ENCODE peak calls at places on chromosomes 6 and 20, in six cellular contexts. One of them, this sample, is unnamed.

GRCh38 chr6:143449731-143450452 is 603 bp downstream of the ADAT2 start:
- DNase-seq in mesendoderm: peak
- DNase-seq in H9: peak
- DNase-seq in IMR-90: peak
- DNase-seq in neuronal stem cell: peak
- DNase-seq in H1: peak
- DNase-seq in this sample: peak

GRCh38 chr20:34083137-34083536 is 28.9 kb downstream of the EIF2S2 start:
- DNase-seq in mesendoderm: no peak
- DNase-seq in H9: no peak
- DNase-seq in IMR-90: peak
- DNase-seq in neuronal stem cell: no peak
- DNase-seq in H1: no peak
- DNase-seq in this sample: peak

GRCh38 chr20:1326031-1326930 is 2.7 kb downstream of the SDCBP2 start:
- DNase-seq in mesendoderm: no peak
- DNase-seq in H9: peak
- DNase-seq in IMR-90: peak
- DNase-seq in neuronal stem cell: no peak
- DNase-seq in H1: no peak
- DNase-seq in this sample: peak

GRCh38 chr6:4849214-4849613 is 73.0 kb downstream of the CDYL start:
- DNase-seq in mesendoderm: no peak
- DNase-seq in H9: no peak
- DNase-seq in IMR-90: peak
- DNase-seq in neuronal stem cell: no peak
- DNase-seq in H1: no peak
- DNase-seq in this sample: no peak

GRCh38 chr6:15129872-15130271 is 116.0 kb upstream of the JARID2 start:
- DNase-seq in mesendoderm: no peak
- DNase-seq in H9: no peak
- DNase-seq in IMR-90: no peak
- DNase-seq in neuronal stem cell: no peak
- DNase-seq in H1: no peak
- DNase-seq in this sample: no peak

GRCh38 chr6:27575594-27576361 is 102.9 kb upstream of the ZNF184 start:
- DNase-seq in mesendoderm: peak
- DNase-seq in H9: no peak
- DNase-seq in IMR-90: no peak
- DNase-seq in neuronal stem cell: no peak
- DNase-seq in H1: no peak
- DNase-seq in this sample: no peak

GRCh38 chr20:23225407-23226060 is 125.1 kb upstream of the NXT1 start:
- DNase-seq in mesendoderm: peak
- DNase-seq in H9: no peak
- DNase-seq in IMR-90: peak
- DNase-seq in neuronal stem cell: no peak
- DNase-seq in H1: no peak
- DNase-seq in this sample: peak

GRCh38 chr20:23528867-23529431 is 38.0 kb downstream of the CST8 start:
- DNase-seq in mesendoderm: no peak
- DNase-seq in H9: peak
- DNase-seq in IMR-90: no peak
- DNase-seq in neuronal stem cell: no peak
- DNase-seq in H1: no peak
- DNase-seq in this sample: no peak

GRCh38 chr6:117165921-117166499 is 99.3 kb upstream of the VGLL2 start:
- DNase-seq in mesendoderm: peak
- DNase-seq in H9: no peak
- DNase-seq in IMR-90: no peak
- DNase-seq in neuronal stem cell: no peak
- DNase-seq in H1: no peak
- DNase-seq in this sample: peak

GRCh38 chr6:137095651-137096238 is 51.0 kb upstream of the IL20RA start:
- DNase-seq in mesendoderm: no peak
- DNase-seq in H9: no peak
- DNase-seq in IMR-90: no peak
- DNase-seq in neuronal stem cell: no peak
- DNase-seq in H1: no peak
- DNase-seq in this sample: no peak

GRCh38 chr6:13250703-13251102 is 77.6 kb downstream of the TBC1D7 start:
- DNase-seq in mesendoderm: no peak
- DNase-seq in H9: no peak
- DNase-seq in IMR-90: no peak
- DNase-seq in neuronal stem cell: no peak
- DNase-seq in H1: no peak
- DNase-seq in this sample: peak

GRCh38 chr20:51338692-51339440 is 203.7 kb downstream of the NFATC2 start:
- DNase-seq in mesendoderm: no peak
- DNase-seq in H9: no peak
- DNase-seq in IMR-90: peak
- DNase-seq in neuronal stem cell: no peak
- DNase-seq in H1: no peak
- DNase-seq in this sample: peak

GRCh38 chr6:11204987-11205386 is 27.5 kb downstream of the NEDD9 start:
- DNase-seq in mesendoderm: no peak
- DNase-seq in H9: no peak
- DNase-seq in IMR-90: no peak
- DNase-seq in neuronal stem cell: no peak
- DNase-seq in H1: no peak
- DNase-seq in this sample: no peak
- H4K8ac ChIP-seq in mesendoderm: no peak
- H4K8ac ChIP-seq in H9: no peak
- H4K8ac ChIP-seq in IMR-90: no peak
- H4K8ac ChIP-seq in neuronal stem cell: no peak
- H4K8ac ChIP-seq in H1: no peak
- H4K8ac ChIP-seq in this sample: peak

GRCh38 chr20:57772349-57772964 is 62.6 kb upstream of the PMEPA1 start:
- DNase-seq in mesendoderm: peak
- DNase-seq in H9: peak
- DNase-seq in IMR-90: peak
- DNase-seq in neuronal stem cell: no peak
- DNase-seq in H1: no peak
- DNase-seq in this sample: no peak
- H2BK5ac ChIP-seq in mesendoderm: no peak
- H2BK5ac ChIP-seq in H9: no peak
- H2BK5ac ChIP-seq in IMR-90: no peak
- H2BK5ac ChIP-seq in neuronal stem cell: no peak
- H2BK5ac ChIP-seq in H1: no peak
- H2BK5ac ChIP-seq in this sample: no peak

GRCh38 chr20:63238491-63239126 is 2.9 kb downstream of the BIRC7 start:
- DNase-seq in mesendoderm: no peak
- DNase-seq in H9: no peak
- DNase-seq in IMR-90: no peak
- DNase-seq in neuronal stem cell: no peak
- DNase-seq in H1: no peak
- DNase-seq in this sample: no peak

GRCh38 chr20:63242736-63243135 is 7.0 kb downstream of the BIRC7 start:
- DNase-seq in mesendoderm: no peak
- DNase-seq in H9: no peak
- DNase-seq in IMR-90: no peak
- DNase-seq in neuronal stem cell: no peak
- DNase-seq in H1: no peak
- DNase-seq in this sample: no peak

GRCh38 chr20:63241272-63241671 is 5.6 kb downstream of the BIRC7 start:
- DNase-seq in mesendoderm: no peak
- DNase-seq in H9: no peak
- DNase-seq in IMR-90: no peak
- DNase-seq in neuronal stem cell: no peak
- DNase-seq in H1: no peak
- DNase-seq in this sample: no peak

GRCh38 chr20:63239431-63239830 is 3.7 kb downstream of the BIRC7 start:
- DNase-seq in mesendoderm: no peak
- DNase-seq in H9: no peak
- DNase-seq in IMR-90: no peak
- DNase-seq in neuronal stem cell: no peak
- DNase-seq in H1: no peak
- DNase-seq in this sample: no peak

GRCh38 chr20:63240004-63240403 is 4.3 kb downstream of the BIRC7 start:
- DNase-seq in mesendoderm: no peak
- DNase-seq in H9: no peak
- DNase-seq in IMR-90: no peak
- DNase-seq in neuronal stem cell: no peak
- DNase-seq in H1: no peak
- DNase-seq in this sample: no peak
- H2AK5ac ChIP-seq in mesendoderm: no peak
- H2AK5ac ChIP-seq in H9: no peak
- H2AK5ac ChIP-seq in IMR-90: no peak
- H2AK5ac ChIP-seq in neuronal stem cell: peak
- H2AK5ac ChIP-seq in H1: no peak
- H2AK5ac ChIP-seq in this sample: no peak

GRCh38 chr6:86723131-86723530 is 214.2 kb upstream of the HTR1E start:
- DNase-seq in mesendoderm: no peak
- DNase-seq in H9: no peak
- DNase-seq in IMR-90: no peak
- DNase-seq in neuronal stem cell: no peak
- DNase-seq in H1: no peak
- DNase-seq in this sample: no peak
- H4K8ac ChIP-seq in mesendoderm: no peak
- H4K8ac ChIP-seq in H9: no peak
- H4K8ac ChIP-seq in IMR-90: no peak
- H4K8ac ChIP-seq in neuronal stem cell: no peak
- H4K8ac ChIP-seq in H1: no peak
- H4K8ac ChIP-seq in this sample: no peak

GRCh38 chr6:126529605-126530004 is 189.7 kb downstream of the CENPW start:
- DNase-seq in mesendoderm: no peak
- DNase-seq in H9: no peak
- DNase-seq in IMR-90: no peak
- DNase-seq in neuronal stem cell: no peak
- DNase-seq in H1: no peak
- DNase-seq in this sample: no peak

GRCh38 chr6:126524927-126525326 is 185.0 kb downstream of the CENPW start:
- DNase-seq in mesendoderm: no peak
- DNase-seq in H9: no peak
- DNase-seq in IMR-90: no peak
- DNase-seq in neuronal stem cell: peak
- DNase-seq in H1: no peak
- DNase-seq in this sample: no peak

GRCh38 chr6:126530777-126531176 is 190.9 kb downstream of the CENPW start:
- DNase-seq in mesendoderm: no peak
- DNase-seq in H9: no peak
- DNase-seq in IMR-90: no peak
- DNase-seq in neuronal stem cell: no peak
- DNase-seq in H1: no peak
- DNase-seq in this sample: no peak

GRCh38 chr6:126527016-126527606 is 187.2 kb downstream of the CENPW start:
- DNase-seq in mesendoderm: no peak
- DNase-seq in H9: no peak
- DNase-seq in IMR-90: no peak
- DNase-seq in neuronal stem cell: peak
- DNase-seq in H1: no peak
- DNase-seq in this sample: no peak

DNA sequence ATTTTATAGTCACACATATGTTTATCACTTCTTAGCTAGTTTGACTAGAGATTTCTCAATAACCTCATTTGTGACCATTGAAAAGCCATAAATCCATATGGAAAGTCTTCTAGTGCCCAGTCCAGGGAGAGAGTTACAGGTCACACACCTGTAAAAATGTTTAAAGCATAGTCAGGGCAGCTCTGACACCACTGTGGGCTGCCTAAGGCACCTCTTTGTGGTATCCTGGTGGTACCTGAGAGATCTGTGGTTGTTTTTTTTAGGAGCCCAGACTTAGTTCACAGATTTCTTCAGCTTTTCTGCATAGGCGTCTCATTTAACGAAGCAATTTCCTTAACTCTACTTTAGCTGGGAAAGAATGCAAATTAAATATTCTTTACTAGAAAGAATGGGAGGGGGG is 186.6 kb downstream of the CENPW start:
- DNase-seq in mesendoderm: no peak
- DNase-seq in H9: no peak
- DNase-seq in IMR-90: no peak
- DNase-seq in neuronal stem cell: no peak
- DNase-seq in H1: no peak
- DNase-seq in this sample: no peak
- H2BK5ac ChIP-seq in mesendoderm: no peak
- H2BK5ac ChIP-seq in H9: no peak
- H2BK5ac ChIP-seq in IMR-90: no peak
- H2BK5ac ChIP-seq in neuronal stem cell: no peak
- H2BK5ac ChIP-seq in H1: no peak
- H2BK5ac ChIP-seq in this sample: no peak

DNA sequence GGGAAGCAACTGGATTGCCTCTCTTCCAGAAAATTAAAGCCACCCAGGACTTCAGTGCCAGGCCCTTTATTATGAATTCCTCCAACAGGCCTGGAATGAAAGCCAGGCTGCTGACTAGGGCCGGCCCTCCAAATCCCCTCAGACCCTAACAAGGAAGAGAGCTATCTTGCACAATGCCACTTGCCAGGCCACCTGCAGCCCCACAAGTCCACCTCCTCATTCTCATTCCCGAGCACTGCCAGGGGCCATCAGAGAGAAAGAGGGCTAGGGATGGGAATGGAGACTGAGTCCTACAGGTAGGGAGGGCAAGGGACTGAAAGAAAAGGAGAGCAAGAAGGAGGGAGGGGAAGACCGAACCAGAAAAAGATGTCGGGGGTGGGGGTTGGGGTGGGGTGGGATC is 86.5 kb downstream of the MRPL14 start:
- DNase-seq in mesendoderm: no peak
- DNase-seq in H9: no peak
- DNase-seq in IMR-90: no peak
- DNase-seq in neuronal stem cell: no peak
- DNase-seq in H1: no peak
- DNase-seq in this sample: no peak
- H2AK5ac ChIP-seq in mesendoderm: no peak
- H2AK5ac ChIP-seq in H9: no peak
- H2AK5ac ChIP-seq in IMR-90: peak
- H2AK5ac ChIP-seq in neuronal stem cell: no peak
- H2AK5ac ChIP-seq in H1: no peak
- H2AK5ac ChIP-seq in this sample: peak

DNA sequence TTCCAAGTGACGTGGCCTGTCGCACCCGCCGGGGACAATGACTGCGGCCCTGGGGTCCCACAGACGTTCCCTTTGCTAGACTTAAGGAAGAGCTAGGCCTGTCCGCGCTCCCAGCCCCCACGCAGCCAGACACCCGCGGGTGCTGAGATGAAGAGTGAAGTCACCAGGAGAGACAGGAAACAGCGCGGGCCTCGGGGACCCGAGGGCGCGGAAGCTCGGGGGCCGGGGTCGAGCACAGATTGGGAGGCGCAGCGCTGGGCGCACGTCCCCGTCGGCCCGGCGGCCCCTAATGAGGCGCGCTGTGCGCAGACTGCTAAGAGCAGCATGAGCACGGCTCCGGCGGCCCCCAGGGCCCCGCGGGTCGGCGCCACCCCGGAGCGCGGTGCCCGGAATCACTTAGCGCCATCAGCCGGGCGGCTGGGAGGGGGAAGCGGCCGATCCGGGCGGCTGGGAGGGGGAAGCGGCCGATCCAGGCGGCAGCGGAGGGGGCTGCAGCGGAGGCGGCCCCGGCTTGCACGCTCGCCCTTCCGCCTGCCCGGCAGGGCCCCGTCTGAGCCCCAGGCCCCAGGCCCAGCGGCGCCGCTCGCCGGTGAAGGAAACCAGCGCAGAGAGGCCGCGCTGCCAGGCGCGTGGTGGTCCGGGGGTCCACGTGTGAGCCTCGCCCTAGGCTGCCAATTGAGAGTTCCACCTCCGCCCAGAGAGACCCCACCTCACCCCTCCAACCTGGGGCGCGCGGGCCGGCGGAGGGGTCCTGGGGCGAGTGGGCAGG is 8.3 kb upstream of the AVP start:
- DNase-seq in mesendoderm: peak
- DNase-seq in H9: peak
- DNase-seq in IMR-90: no peak
- DNase-seq in neuronal stem cell: no peak
- DNase-seq in H1: peak
- DNase-seq in this sample: no peak
- H4K8ac ChIP-seq in mesendoderm: peak
- H4K8ac ChIP-seq in H9: no peak
- H4K8ac ChIP-seq in IMR-90: no peak
- H4K8ac ChIP-seq in neuronal stem cell: peak
- H4K8ac ChIP-seq in H1: peak
- H4K8ac ChIP-seq in this sample: peak